ENCODE peak calls at places on chromosome 16, in four cellular contexts. D is A549, N is K562, O is HepG2. R is an unnamed sample.

GRCh38 chr16:66471696-66472393 is 44.8 kb downstream of the BEAN1 start:
- DNase-seq in D (no peak), N (no peak), O (peak), R (no peak)

GRCh38 chr16:2846511-2847310 is 11.3 kb downstream of the PRSS22 start:
- DNase-seq in D (peak), N (no peak), O (no peak), R (no peak)

GRCh38 chr16:57987441-57988177 is 12.9 kb downstream of the ZNF319 start:
- DNase-seq in D (no peak), N (no peak), O (no peak), R (no peak)

GRCh38 chr16:78607465-78607864 is 508.0 kb downstream of the WWOX start:
- DNase-seq in D (peak), N (no peak), O (no peak), R (no peak)

GRCh38 chr16:80274576-80275191 is 266.1 kb upstream of the DYNLRB2 start:
- DNase-seq in D (no peak), N (no peak), O (no peak), R (no peak)

GRCh38 chr16:2178321-2179106 is 17.9 kb downstream of the CASKIN1 start:
- DNase-seq in D (peak), N (peak), O (no peak), R (peak)

GRCh38 chr16:2904100-2904921 is 7.4 kb upstream of the FLYWCH1 start:
- DNase-seq in D (peak), N (peak), O (peak), R (peak)

GRCh38 chr16:81366316-81366932 is 51.7 kb downstream of the GAN start:
- DNase-seq in D (peak), N (peak), O (peak), R (no peak)

GRCh38 chr16:83771306-83771942 is 36.4 kb upstream of the HSBP1 start:
- DNase-seq in D (no peak), N (no peak), O (no peak), R (no peak)
- TF ChIP-seq HMGXB4 in D (no peak), N (no peak), O (no peak), R (no peak)

GRCh38 chr16:85055503-85056210 is 28.1 kb downstream of the KIAA0513 start:
- DNase-seq in D (no peak), N (peak), O (peak), R (no peak)

GRCh38 chr16:85057212-85057889 is 29.8 kb downstream of the KIAA0513 start:
- DNase-seq in D (peak), N (peak), O (peak), R (peak)

GRCh38 chr16:85057948-85058347 is 30.4 kb downstream of the KIAA0513 start:
- DNase-seq in D (no peak), N (no peak), O (no peak), R (no peak)

GRCh38 chr16:85054948-85055502 is 27.4 kb downstream of the KIAA0513 start:
- DNase-seq in D (no peak), N (no peak), O (no peak), R (no peak)

GRCh38 chr16:85056211-85056748 is 28.7 kb downstream of the KIAA0513 start:
- DNase-seq in D (no peak), N (peak), O (peak), R (peak)
- TF ChIP-seq HMGXB4 in D (no peak), N (no peak), O (no peak), R (no peak)

DNA sequence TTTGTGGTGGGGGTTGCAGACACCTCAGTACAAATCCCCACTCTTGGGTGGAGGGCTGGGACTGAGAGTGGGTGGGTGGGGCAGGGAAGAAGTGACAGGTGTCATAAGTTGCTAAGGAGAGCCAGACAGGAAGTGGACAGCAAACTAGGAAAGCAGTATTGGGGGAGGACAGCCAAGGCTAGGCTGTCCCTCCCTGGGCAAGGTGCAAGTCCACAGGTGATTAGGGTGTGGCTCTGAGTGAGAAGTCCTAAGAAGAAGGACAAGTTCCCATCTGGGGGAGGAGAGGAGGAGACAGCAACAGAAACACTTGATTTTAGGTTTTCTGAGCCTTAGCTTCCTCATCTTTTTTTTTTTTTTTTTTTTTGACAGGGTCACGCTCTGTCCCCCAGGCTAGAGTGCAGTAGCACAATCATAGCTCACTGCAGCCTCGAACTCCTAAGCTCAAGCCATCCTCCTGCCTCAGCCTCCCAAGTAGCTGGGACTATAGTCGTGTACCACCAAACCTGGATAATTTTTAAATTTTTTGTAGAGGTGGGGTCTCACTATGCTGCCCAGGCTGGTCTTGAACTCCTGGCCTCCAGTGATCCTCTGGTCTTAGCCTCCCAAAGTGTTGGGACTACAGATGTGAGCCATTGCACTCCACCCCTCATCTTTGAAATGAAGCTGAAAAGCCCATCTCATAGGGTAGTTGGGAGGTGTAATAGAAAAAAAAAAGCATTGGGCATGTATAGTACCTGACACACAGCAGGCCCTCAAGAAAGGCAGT is 2.5 kb downstream of the MAPK3 start:
- DNase-seq in D (no peak), N (no peak), O (no peak), R (no peak)
- TF ChIP-seq HMGXB4 in D (no peak), N (no peak), O (no peak), R (no peak)

GRCh38 chr16:53599548-53599947 is 96.5 kb upstream of the AKTIP start:
- DNase-seq in D (no peak), N (no peak), O (peak), R (no peak)

GRCh38 chr16:53600076-53600475 is 97.1 kb upstream of the AKTIP start:
- DNase-seq in D (no peak), N (no peak), O (no peak), R (no peak)

GRCh38 chr16:53598513-53599266 is 95.7 kb upstream of the AKTIP start:
- DNase-seq in D (no peak), N (no peak), O (no peak), R (no peak)
- TF ChIP-seq HMGXB4 in D (no peak), N (no peak), O (no peak), R (no peak)

GRCh38 chr16:27430512-27430911 is 28.5 kb downstream of the IL21R start:
- DNase-seq in D (no peak), N (no peak), O (no peak), R (no peak)
- TF ChIP-seq HMGXB4 in D (no peak), N (no peak), O (no peak), R (no peak)